ENCODE peak calls at places on chromosomes 3 and 15, in nine cellular contexts. I is Panc1, Z is HFF-Myc, C is left ventricle myocardium inferior, B is fibroblast of the aortic adventitia, T is prostate gland, H is AG09309, P is uterus, M is neuronal stem cell. U is an unnamed sample.

GRCh38 chr15:61794276-61794675 is 266.0 kb downstream of the VPS13C start:
- DNase-seq in I (no peak), Z (no peak), C (no peak), B (no peak), T (no peak), H (no peak), P (no peak), M (no peak), U (no peak)

GRCh38 chr3:52121459-52121795 is 32.8 kb downstream of the POC1A start:
- DNase-seq in I (no peak), Z (no peak), C (peak), B (peak), T (no peak), H (no peak), P (no peak), M (no peak), U (no peak)

GRCh38 chr3:123419850-123420292 is 29.0 kb downstream of the ADCY5 start:
- DNase-seq in I (no peak), Z (no peak), C (peak), B (no peak), T (no peak), H (no peak), P (peak), M (no peak), U (peak)

GRCh38 chr15:85625856-85626255 is 168.9 kb downstream of the KLHL25 start:
- DNase-seq in I (no peak), Z (no peak), C (no peak), B (peak), T (no peak), H (no peak), P (no peak), M (no peak), U (no peak)

GRCh38 chr3:177330771-177331170 is 133.5 kb upstream of the TBL1XR1 start:
- DNase-seq in I (no peak), Z (no peak), C (no peak), B (no peak), T (no peak), H (no peak), P (no peak), M (no peak), U (no peak)

GRCh38 chr15:29675791-29676301 is 146.4 kb downstream of the TJP1 start:
- DNase-seq in I (no peak), Z (no peak), C (no peak), B (no peak), T (no peak), H (no peak), P (no peak), M (no peak), U (no peak)

GRCh38 chr15:82788496-82788895 is 17.4 kb downstream of the FSD2 start:
- DNase-seq in I (no peak), Z (no peak), C (no peak), B (no peak), T (no peak), H (no peak), P (no peak), M (no peak), U (no peak)

GRCh38 chr3:74491874-74492273 is 122.6 kb downstream of the CNTN3 start:
- DNase-seq in I (no peak), Z (no peak), C (no peak), B (no peak), T (no peak), H (no peak), P (no peak), M (no peak), U (no peak)

GRCh38 chr3:44444437-44444836 is 33.0 kb downstream of the ZNF445 start:
- DNase-seq in I (no peak), Z (no peak), C (no peak), B (no peak), T (no peak), H (no peak), P (no peak), M (no peak), U (no peak)

GRCh38 chr15:36571301-36571700 is 8.1 kb upstream of the CDIN1 start:
- DNase-seq in I (no peak), Z (no peak), C (no peak), B (no peak), T (no peak), H (no peak), P (no peak), M (no peak), U (no peak)

GRCh38 chr3:36695769-36696137 is 68.6 kb downstream of the DCLK3 start:
- DNase-seq in I (no peak), Z (no peak), C (no peak), B (peak), T (no peak), H (peak), P (no peak), M (no peak), U (no peak)

GRCh38 chr15:92519709-92520108 is 126.0 kb downstream of the ST8SIA2 start:
- DNase-seq in I (no peak), Z (no peak), C (no peak), B (no peak), T (no peak), H (no peak), P (no peak), M (no peak), U (no peak)

GRCh38 chr15:55549305-55549704 is 38.8 kb downstream of the PYGO1 start:
- DNase-seq in I (no peak), Z (no peak), C (no peak), B (no peak), T (no peak), H (no peak), P (no peak), M (no peak), U (no peak)

GRCh38 chr15:41981373-41982132 is 9.2 kb upstream of the EHD4 start:
- DNase-seq in I (no peak), Z (no peak), C (no peak), B (no peak), T (no peak), H (no peak), P (no peak), M (no peak), U (no peak)

GRCh38 chr15:43483306-43484128 is 9.4 kb downstream of the TP53BP1 start:
- DNase-seq in I (no peak), Z (no peak), C (no peak), B (peak), T (no peak), H (no peak), P (no peak), M (no peak), U (peak)

GRCh38 chr3:42600958-42601675 is 631 bp downstream of the NKTR start:
- DNase-seq in I (no peak), Z (peak), C (peak), B (peak), T (peak), H (peak), P (peak), M (no peak), U (no peak)

GRCh38 chr3:123833398-123833785 is 50.7 kb downstream of the MYLK start:
- DNase-seq in I (no peak), Z (no peak), C (no peak), B (no peak), T (no peak), H (no peak), P (no peak), M (no peak), U (no peak)

GRCh38 chr15:71385469-71385868 is 270.2 kb downstream of the THSD4 start:
- DNase-seq in I (no peak), Z (no peak), C (no peak), B (no peak), T (peak), H (no peak), P (no peak), M (no peak), U (peak)

GRCh38 chr15:99128411-99128810 is 23.5 kb downstream of the SYNM start:
- DNase-seq in I (no peak), Z (no peak), C (no peak), B (no peak), T (no peak), H (no peak), P (no peak), M (no peak), U (no peak)

GRCh38 chr3:141401584-141402475 is 33.5 kb downstream of the ZBTB38 start:
- DNase-seq in I (no peak), Z (no peak), C (peak), B (peak), T (no peak), H (no peak), P (peak), M (no peak), U (no peak)

GRCh38 chr15:80999623-81000036 is 1.1 kb upstream of the TLNRD1 start:
- DNase-seq in I (no peak), Z (no peak), C (no peak), B (no peak), T (peak), H (no peak), P (no peak), M (no peak), U (peak)

GRCh38 chr15:100245496-100245838 is 96.3 kb downstream of the ADAMTS17 start:
- DNase-seq in I (no peak), Z (no peak), C (no peak), B (no peak), T (no peak), H (no peak), P (no peak), M (no peak), U (no peak)

GRCh38 chr15:28093761-28094535 is 5.2 kb downstream of the OCA2 start:
- DNase-seq in I (no peak), Z (no peak), C (no peak), B (no peak), T (no peak), H (no peak), P (no peak), M (no peak), U (no peak)

GRCh38 chr3:78604328-78604727 is 1163.5 kb downstream of the ROBO1 start:
- DNase-seq in I (no peak), Z (peak), C (no peak), B (peak), T (no peak), H (peak), P (no peak), M (no peak), U (no peak)

GRCh38 chr3:196518999-196519737 is 4.0 kb upstream of the SMCO1 start:
- DNase-seq in I (no peak), Z (no peak), C (peak), B (peak), T (peak), H (no peak), P (peak), M (no peak), U (peak)

GRCh38 chr3:127544151-127544805 is 46.3 kb downstream of the TPRA1 start:
- DNase-seq in I (peak), Z (peak), C (peak), B (peak), T (peak), H (peak), P (peak), M (peak), U (peak)

GRCh38 chr15:64877435-64877834 is 34.3 kb upstream of the ANKDD1A start:
- DNase-seq in I (no peak), Z (no peak), C (peak), B (no peak), T (no peak), H (no peak), P (peak), M (no peak), U (peak)

GRCh38 chr15:83653639-83654378 is at the start of gene ADAMTSL3:
- DNase-seq in I (no peak), Z (no peak), C (peak), B (peak), T (peak), H (no peak), P (peak), M (peak), U (no peak)

GRCh38 chr3:194114123-194114522 is 21.8 kb upstream of the HES1 start:
- DNase-seq in I (no peak), Z (no peak), C (no peak), B (no peak), T (no peak), H (no peak), P (no peak), M (no peak), U (no peak)

GRCh38 chr3:152267319-152267689 is 1.4 kb upstream of the MBNL1 start:
- DNase-seq in I (no peak), Z (no peak), C (no peak), B (peak), T (no peak), H (no peak), P (no peak), M (no peak), U (no peak)
- H3K4me3 ChIP-seq in I (no peak), Z (peak), C (peak), B (peak), T (no peak), H (no peak), P (peak), M (no peak), U (no peak)

DNA sequence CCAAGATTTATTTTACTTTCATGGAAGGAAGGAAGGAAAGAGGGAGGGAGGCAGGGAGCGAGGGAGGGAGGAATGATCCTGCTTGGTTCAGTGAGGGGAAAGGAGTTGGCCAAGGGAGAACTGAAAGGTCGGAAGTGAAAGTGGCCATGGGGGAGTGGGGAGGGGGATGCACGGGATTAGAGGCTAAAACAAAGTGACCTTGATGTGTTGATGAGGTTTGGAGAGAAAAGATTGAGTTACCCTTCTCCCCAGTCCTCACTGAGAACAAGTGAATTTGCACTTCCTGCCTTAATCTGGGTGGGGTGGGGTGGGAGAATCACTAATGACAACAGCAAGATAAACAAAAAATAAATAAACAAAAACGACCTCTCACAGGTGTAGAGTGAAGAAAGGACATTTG is 212.0 kb upstream of the TLE3 start:
- DNase-seq in I (no peak), Z (no peak), C (no peak), B (no peak), T (no peak), H (no peak), P (no peak), M (no peak), U (no peak)
- H3K4me3 ChIP-seq in I (no peak), Z (no peak), C (no peak), B (no peak), T (no peak), H (no peak), P (no peak), M (no peak), U (no peak)

DNA sequence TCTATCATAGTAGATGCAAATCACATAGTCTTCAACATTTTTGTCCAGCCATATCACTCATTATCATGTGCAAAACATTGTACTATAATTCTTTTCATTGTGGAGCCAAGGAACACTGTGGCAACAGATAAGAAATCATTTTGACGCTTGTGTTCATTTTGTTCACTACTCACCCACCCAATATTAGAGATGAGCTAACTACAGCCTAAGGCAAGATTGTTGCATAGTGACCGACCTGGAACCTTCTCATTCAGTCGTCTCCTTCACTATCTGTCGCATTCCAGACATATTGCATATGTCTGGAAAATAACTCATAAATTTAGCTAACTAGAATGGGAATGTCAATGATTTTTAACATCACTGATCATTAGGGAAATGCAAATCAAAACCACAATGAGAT is 270.3 kb downstream of the CGGBP1 start:
- DNase-seq in I (no peak), Z (no peak), C (no peak), B (no peak), T (no peak), H (no peak), P (no peak), M (no peak), U (no peak)
- H3K4me3 ChIP-seq in I (no peak), Z (no peak), C (no peak), B (no peak), T (no peak), H (no peak), P (no peak), M (no peak), U (no peak)

GRCh38 chr3:97823503-97824004 is 1.7 kb downstream of the CRYBG3 start:
- DNase-seq in I (no peak), Z (no peak), C (peak), B (peak), T (no peak), H (no peak), P (no peak), M (no peak), U (no peak)
- H3K4me3 ChIP-seq in I (peak), Z (peak), C (peak), B (peak), T (peak), H (peak), P (peak), M (peak), U (no peak)

DNA sequence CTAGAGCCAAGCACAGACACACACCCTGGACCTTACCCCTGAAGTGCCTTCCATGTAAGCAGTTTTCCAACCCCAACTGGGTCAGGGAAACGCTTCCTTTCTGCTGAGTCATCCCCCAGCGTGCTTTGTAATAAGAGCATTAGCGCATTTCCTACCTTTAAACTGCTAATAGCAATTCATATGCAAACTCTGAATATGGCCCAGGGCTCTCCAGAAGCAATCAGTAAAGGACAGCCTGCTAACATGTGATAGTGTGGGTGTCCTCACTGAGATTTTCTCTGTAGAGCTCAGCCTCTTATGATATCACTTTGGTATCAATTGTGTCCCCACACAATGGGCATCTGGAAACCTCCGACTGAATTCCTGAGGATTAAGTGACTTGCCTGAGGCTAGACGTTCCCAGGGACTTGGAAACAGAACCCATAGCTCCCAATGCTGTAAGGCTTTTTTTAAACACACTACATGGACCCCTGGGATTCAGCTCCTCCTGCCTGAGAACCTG is 5.6 kb downstream of the GABRB3 start:
- DNase-seq in I (no peak), Z (no peak), C (no peak), B (no peak), T (no peak), H (no peak), P (no peak), M (peak), U (no peak)
- H3K4me3 ChIP-seq in I (no peak), Z (no peak), C (no peak), B (no peak), T (no peak), H (no peak), P (no peak), M (no peak), U (no peak)

DNA sequence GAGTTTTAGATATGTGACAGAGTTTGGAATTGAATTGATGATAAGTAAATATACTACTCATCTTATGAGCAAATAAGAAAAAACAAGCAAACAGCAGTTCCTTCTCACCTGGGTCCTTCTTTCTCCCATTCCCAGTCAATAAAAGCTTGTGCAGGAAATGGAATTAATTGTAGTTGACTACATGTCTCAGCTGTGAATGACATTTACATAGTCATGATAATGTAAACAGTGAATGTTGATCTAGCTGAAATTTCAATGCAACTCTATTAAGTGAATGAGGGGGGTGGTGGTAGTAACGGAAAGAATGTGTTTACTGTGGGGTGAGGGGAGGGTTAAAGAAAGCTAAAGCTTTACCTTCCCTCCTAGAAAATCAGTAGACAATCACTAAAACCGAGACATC is 76.2 kb downstream of the NFKBIZ start:
- DNase-seq in I (peak), Z (no peak), C (no peak), B (no peak), T (no peak), H (no peak), P (no peak), M (no peak), U (peak)
- H3K4me3 ChIP-seq in I (peak), Z (no peak), C (no peak), B (no peak), T (no peak), H (no peak), P (no peak), M (no peak), U (no peak)

GRCh38 chr3:104291437-104291851 is 1075.3 kb upstream of the ALCAM start:
- DNase-seq in I (no peak), Z (no peak), C (no peak), B (peak), T (no peak), H (no peak), P (no peak), M (no peak), U (no peak)
- H3K4me3 ChIP-seq in I (peak), Z (no peak), C (peak), B (peak), T (no peak), H (no peak), P (no peak), M (no peak), U (no peak)

DNA sequence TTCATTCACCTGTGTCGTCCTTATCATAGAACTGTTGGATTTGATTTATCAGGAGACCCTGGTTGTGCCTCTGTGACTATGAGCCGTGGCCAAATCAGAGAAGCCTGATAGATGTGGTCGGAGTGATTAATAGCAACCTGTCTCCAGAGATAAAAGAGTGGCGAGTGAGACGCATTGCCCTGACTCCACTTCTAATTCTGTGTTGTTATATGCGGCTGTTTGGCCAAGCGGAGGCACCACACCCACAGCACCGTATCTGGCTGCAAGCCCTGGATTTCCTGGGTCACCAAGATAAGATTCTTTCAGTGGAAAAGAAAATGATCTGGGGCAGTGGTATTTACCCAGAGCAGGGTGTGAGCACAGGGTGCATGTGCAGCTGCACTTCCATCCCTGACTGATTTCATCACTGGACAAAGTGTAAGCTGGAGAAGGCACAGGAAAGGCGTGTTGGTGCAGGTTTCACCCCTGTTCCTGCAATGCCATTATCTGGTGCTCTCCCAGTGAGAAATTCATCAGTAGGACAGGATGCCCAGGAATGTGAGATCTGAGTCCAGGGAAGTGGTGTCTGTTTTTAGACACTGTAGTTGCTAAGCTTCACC is 84.7 kb downstream of the CD47 start:
- DNase-seq in I (no peak), Z (no peak), C (peak), B (peak), T (peak), H (no peak), P (no peak), M (no peak), U (no peak)
- H3K4me3 ChIP-seq in I (no peak), Z (no peak), C (peak), B (no peak), T (no peak), H (no peak), P (no peak), M (no peak), U (no peak)

U was measured in LNCaP clone FGC.